ENCODE peak calls at places on chromosomes 6 and 20, in four cellular contexts. V is OCI-LY7, L is dorsolateral prefrontal cortex, A is endodermal cell. U is an unnamed sample.

GRCh38 chr6:333379-334002 is 41.2 kb downstream of the DUSP22 start:
- DNase-seq in A (no peak), L (peak; percentile 33), V (no peak), U (no peak)

GRCh38 chr6:36514554-36515456 is 32.5 kb downstream of the STK38 start:
- DNase-seq in V (no peak), A (no peak), L (no peak), U (no peak)

GRCh38 chr6:16095180-16095579 is 33.7 kb upstream of the MYLIP start:
- DNase-seq in L (no peak), A (no peak), V (no peak), U (no peak)

GRCh38 chr6:132698608-132699007 is 15.2 kb downstream of the VNN1 start:
- DNase-seq in L (no peak), A (no peak), V (no peak), U (no peak)

GRCh38 chr20:53338716-53339115 is 254.9 kb downstream of the ZNF217 start:
- DNase-seq in L (no peak), V (no peak), A (no peak), U (no peak)

GRCh38 chr6:167697316-167697715 is 129.4 kb upstream of the AFDN start:
- DNase-seq in V (no peak), L (no peak), A (no peak), U (no peak)

GRCh38 chr6:134686071-134686470 is 263.8 kb downstream of the ALDH8A1 start:
- DNase-seq in V (no peak), L (no peak), A (no peak), U (no peak)

GRCh38 chr20:5090191-5090590 is 29.6 kb downstream of the PCNA start:
- DNase-seq in A (no peak), L (no peak), V (peak; percentile 60), U (no peak)

GRCh38 chr6:89978749-89979145 is 84.5 kb downstream of the GJA10 start:
- DNase-seq in A (no peak), V (no peak), L (no peak), U (no peak)

GRCh38 chr6:5765141-5765760 is 241.5 kb downstream of the NRN1 start:
- DNase-seq in L (peak; percentile 58), A (peak; percentile 42), V (no peak), U (no peak)

GRCh38 chr20:1103751-1104150 is 14.7 kb upstream of the PSMF1 start:
- DNase-seq in V (no peak), A (no peak), L (no peak), U (no peak)

GRCh38 chr20:35232575-35232974 is 6.1 kb downstream of the MMP24 start:
- DNase-seq in A (no peak), V (no peak), L (no peak), U (no peak)

GRCh38 chr20:40983898-40984297 is 44.7 kb upstream of the TOP1 start:
- DNase-seq in L (no peak), V (no peak), A (no peak), U (no peak)

GRCh38 chr6:161066511-161066910 is 74.9 kb downstream of the MAP3K4 start:
- DNase-seq in A (no peak), L (no peak), V (no peak), U (no peak)

GRCh38 chr6:159155679-159156078 is 13.5 kb upstream of the FNDC1 start:
- DNase-seq in A (no peak), V (no peak), L (no peak), U (no peak)

GRCh38 chr20:41408131-41408789 is 41.6 kb upstream of the EMILIN3 start:
- DNase-seq in L (no peak), A (no peak), V (no peak), U (no peak)

GRCh38 chr6:111805511-111806181 is 67.6 kb downstream of the FYN start:
- DNase-seq in A (no peak), V (peak; percentile 8), L (no peak), U (no peak)

GRCh38 chr6:3139090-3139903 is 18.0 kb downstream of the TUBB2A start:
- DNase-seq in A (no peak), L (no peak), V (peak; percentile 69), U (no peak)

GRCh38 chr6:49764571-49765236 is 20.5 kb upstream of the CRISP3 start:
- DNase-seq in L (no peak), A (no peak), V (no peak), U (no peak)

GRCh38 chr6:30450908-30451818 is 38.1 kb upstream of the HLA-E start:
- DNase-seq in V (no peak), A (peak; percentile 69), L (no peak), U (no peak)

GRCh38 chr6:5084787-5085637 is at the start of gene PPP1R3G:
- DNase-seq in L (no peak), A (peak; percentile 79), V (no peak), U (peak; percentile 12)

GRCh38 chr6:140185991-140186390 is 811.5 kb upstream of the CITED2 start:
- DNase-seq in A (no peak), V (no peak), L (no peak), U (no peak)

GRCh38 chr20:44702776-44703175 is 12.4 kb upstream of the CCN5 start:
- DNase-seq in A (no peak), L (peak; percentile 88), V (peak; percentile 48), U (no peak)

DNA sequence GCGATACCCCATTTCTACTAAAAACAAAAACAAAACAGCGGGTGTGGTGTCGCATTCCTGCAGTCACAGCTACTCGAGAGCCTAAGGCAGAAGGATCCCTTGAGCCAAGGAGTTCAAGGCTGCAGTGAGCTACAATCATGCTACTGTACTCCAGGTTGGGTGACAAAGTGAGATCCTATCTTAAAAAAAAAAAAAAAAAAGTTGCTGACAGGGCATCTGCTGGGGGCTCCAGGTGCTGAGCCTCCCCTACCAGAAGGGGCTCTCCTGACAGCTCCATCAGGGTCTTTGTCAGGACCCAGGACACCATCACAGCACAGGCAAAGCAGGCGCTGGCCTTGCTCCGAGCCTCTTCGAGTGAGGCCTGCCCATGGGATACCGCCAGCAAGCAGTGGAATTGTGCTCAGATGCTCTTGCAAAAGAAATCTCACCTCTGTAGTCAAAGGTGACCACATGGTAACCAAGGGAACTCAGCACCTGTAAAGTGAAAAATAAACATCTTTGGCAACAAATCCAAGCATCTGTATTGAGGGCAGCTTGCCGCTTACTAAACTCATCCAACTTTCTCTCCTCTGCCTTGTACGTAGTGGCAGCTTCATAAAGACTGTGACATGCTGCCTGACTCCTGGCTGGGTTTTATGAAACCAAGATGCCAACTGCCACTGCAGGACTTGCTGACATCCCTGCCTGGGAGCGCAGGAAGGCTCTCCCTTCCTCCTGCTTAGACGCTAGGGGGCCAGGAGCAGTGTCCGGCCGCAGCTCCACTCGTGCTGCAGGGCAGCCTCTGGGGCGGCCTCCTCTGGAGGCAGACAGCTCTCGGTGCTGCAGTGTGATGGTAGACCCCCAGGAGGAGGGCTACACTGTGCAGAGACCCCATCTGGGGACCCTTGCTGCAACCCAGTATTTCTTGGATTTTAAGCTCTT is 66.9 kb downstream of the PYGB start:
- DNase-seq in A (no peak), L (peak; percentile 20), V (no peak), U (no peak)
- TF ChIP-seq CTCF in A (peak; percentile 52), L (no peak), V (no peak), U (no peak)

GRCh38 chr6:51494342-51494741 is 593.1 kb downstream of the PKHD1 start:
- DNase-seq in A (peak; percentile 44), L (no peak), V (no peak), U (no peak)
- TF ChIP-seq CTCF in A (peak; percentile 68), L (no peak), V (no peak), U (peak; percentile 56)

GRCh38 chr20:36439731-36440072 is 101.6 kb upstream of the MYL9 start:
- DNase-seq in V (no peak), A (no peak), L (no peak), U (no peak)
- TF ChIP-seq CTCF in V (peak; percentile 28), A (no peak), L (no peak), U (peak; percentile 31)

DNA sequence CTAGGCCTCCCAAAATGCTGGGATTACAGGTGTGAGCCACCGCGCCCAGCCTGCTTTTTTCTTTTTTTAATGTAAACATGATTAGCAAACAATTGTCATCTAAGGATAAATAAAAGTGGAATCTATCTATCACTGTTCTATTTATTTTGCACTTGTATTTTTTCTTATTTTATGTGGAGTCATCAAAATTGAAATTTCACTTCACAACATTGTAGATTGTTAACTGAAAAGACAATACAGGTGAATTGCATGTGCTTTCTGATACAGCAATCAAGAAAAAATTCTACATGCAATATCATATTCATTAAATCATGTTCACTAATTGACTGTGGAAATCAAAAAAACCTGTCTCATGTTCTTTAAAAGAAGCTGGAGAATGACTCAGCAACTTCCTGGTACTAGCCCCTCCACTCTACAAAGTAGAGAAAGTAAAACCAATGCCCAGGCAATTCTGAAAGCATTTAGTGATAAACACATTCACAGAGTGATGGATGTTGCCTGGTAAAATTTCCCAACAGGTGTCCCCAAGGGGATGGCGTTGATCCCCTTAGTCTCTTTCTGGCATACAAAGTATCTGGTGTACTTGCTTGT is 10.7 kb upstream of the RFX6 start:
- DNase-seq in L (no peak), V (no peak), A (peak; percentile 45), U (no peak)
- TF ChIP-seq CTCF in L (no peak), V (no peak), A (no peak), U (no peak)

U was measured in neural crest cell.